ENCODE peak calls at places on chromosomes 2 and 18, in ten cellular contexts. One of them, this sample, is unnamed.

GRCh38 chr2:121390082-121390481 is 105.1 kb upstream of the TFCP2L1 start:
- DNase-seq in stimulated activated CD4-positive, alpha-beta T cell treated with anti-CD3 and anti-CD28 coated beads, Interleukin-1b, Interleukin-23, amount 100 ng/mL, for 48 hours: no peak
- DNase-seq in astrocyte of the spinal cord: no peak
- DNase-seq in T-helper 2 cell: no peak
- DNase-seq in GM10248: no peak
- DNase-seq in mucosa of gallbladder: no peak
- DNase-seq in kidney epithelial cell: no peak
- DNase-seq in central memory CD4-positive, alpha-beta T cell: no peak
- DNase-seq in OCI-LY7: no peak
- DNase-seq in HL-60: no peak
- DNase-seq in this sample: no peak

GRCh38 chr18:58785870-58786269 is 78.8 kb upstream of the ZNF532 start:
- DNase-seq in mucosa of gallbladder: no peak
- DNase-seq in kidney epithelial cell: no peak
- DNase-seq in HL-60: no peak
- DNase-seq in central memory CD4-positive, alpha-beta T cell: no peak
- DNase-seq in astrocyte of the spinal cord: no peak
- DNase-seq in stimulated activated CD4-positive, alpha-beta T cell treated with anti-CD3 and anti-CD28 coated beads, Interleukin-1b, Interleukin-23, amount 100 ng/mL, for 48 hours: no peak
- DNase-seq in T-helper 2 cell: no peak
- DNase-seq in OCI-LY7: no peak
- DNase-seq in GM10248: no peak
- DNase-seq in this sample: no peak

GRCh38 chr2:219087848-219088247 is 27.1 kb upstream of the IHH start:
- DNase-seq in mucosa of gallbladder: no peak
- DNase-seq in stimulated activated CD4-positive, alpha-beta T cell treated with anti-CD3 and anti-CD28 coated beads, Interleukin-1b, Interleukin-23, amount 100 ng/mL, for 48 hours: no peak
- DNase-seq in OCI-LY7: no peak
- DNase-seq in GM10248: no peak
- DNase-seq in T-helper 2 cell: no peak
- DNase-seq in kidney epithelial cell: no peak
- DNase-seq in HL-60: no peak
- DNase-seq in central memory CD4-positive, alpha-beta T cell: no peak
- DNase-seq in astrocyte of the spinal cord: no peak
- DNase-seq in this sample: no peak

GRCh38 chr2:177551989-177552413 is 159.4 kb downstream of the AGPS start:
- DNase-seq in kidney epithelial cell: no peak
- DNase-seq in OCI-LY7: peak
- DNase-seq in GM10248: no peak
- DNase-seq in HL-60: no peak
- DNase-seq in T-helper 2 cell: no peak
- DNase-seq in stimulated activated CD4-positive, alpha-beta T cell treated with anti-CD3 and anti-CD28 coated beads, Interleukin-1b, Interleukin-23, amount 100 ng/mL, for 48 hours: no peak
- DNase-seq in mucosa of gallbladder: peak
- DNase-seq in central memory CD4-positive, alpha-beta T cell: no peak
- DNase-seq in astrocyte of the spinal cord: no peak
- DNase-seq in this sample: no peak

GRCh38 chr2:207768891-207769596 is 662 bp downstream of the FZD5 start:
- DNase-seq in kidney epithelial cell: no peak
- DNase-seq in mucosa of gallbladder: peak
- DNase-seq in central memory CD4-positive, alpha-beta T cell: no peak
- DNase-seq in T-helper 2 cell: no peak
- DNase-seq in GM10248: peak
- DNase-seq in stimulated activated CD4-positive, alpha-beta T cell treated with anti-CD3 and anti-CD28 coated beads, Interleukin-1b, Interleukin-23, amount 100 ng/mL, for 48 hours: peak
- DNase-seq in astrocyte of the spinal cord: peak
- DNase-seq in OCI-LY7: no peak
- DNase-seq in HL-60: no peak
- DNase-seq in this sample: peak

GRCh38 chr2:144515694-144516416 is 4.1 kb downstream of the ZEB2 start:
- DNase-seq in HL-60: no peak
- DNase-seq in OCI-LY7: peak
- DNase-seq in stimulated activated CD4-positive, alpha-beta T cell treated with anti-CD3 and anti-CD28 coated beads, Interleukin-1b, Interleukin-23, amount 100 ng/mL, for 48 hours: peak
- DNase-seq in kidney epithelial cell: no peak
- DNase-seq in GM10248: no peak
- DNase-seq in T-helper 2 cell: no peak
- DNase-seq in astrocyte of the spinal cord: peak
- DNase-seq in mucosa of gallbladder: no peak
- DNase-seq in central memory CD4-positive, alpha-beta T cell: no peak
- DNase-seq in this sample: peak

GRCh38 chr18:23237524-23238151 is 102.4 kb downstream of the CABLES1 start:
- DNase-seq in GM10248: peak
- DNase-seq in T-helper 2 cell: no peak
- DNase-seq in mucosa of gallbladder: peak
- DNase-seq in kidney epithelial cell: no peak
- DNase-seq in HL-60: no peak
- DNase-seq in astrocyte of the spinal cord: peak
- DNase-seq in stimulated activated CD4-positive, alpha-beta T cell treated with anti-CD3 and anti-CD28 coated beads, Interleukin-1b, Interleukin-23, amount 100 ng/mL, for 48 hours: peak
- DNase-seq in OCI-LY7: peak
- DNase-seq in central memory CD4-positive, alpha-beta T cell: peak
- DNase-seq in this sample: peak

GRCh38 chr2:30300456-30301221 is 69.3 kb downstream of the LBH start:
- DNase-seq in HL-60: no peak
- DNase-seq in astrocyte of the spinal cord: peak
- DNase-seq in kidney epithelial cell: no peak
- DNase-seq in OCI-LY7: no peak
- DNase-seq in central memory CD4-positive, alpha-beta T cell: no peak
- DNase-seq in mucosa of gallbladder: peak
- DNase-seq in stimulated activated CD4-positive, alpha-beta T cell treated with anti-CD3 and anti-CD28 coated beads, Interleukin-1b, Interleukin-23, amount 100 ng/mL, for 48 hours: no peak
- DNase-seq in GM10248: no peak
- DNase-seq in T-helper 2 cell: no peak
- DNase-seq in this sample: peak

GRCh38 chr2:200159829-200160781 is 146.4 kb upstream of the SPATS2L start:
- DNase-seq in mucosa of gallbladder: no peak
- DNase-seq in stimulated activated CD4-positive, alpha-beta T cell treated with anti-CD3 and anti-CD28 coated beads, Interleukin-1b, Interleukin-23, amount 100 ng/mL, for 48 hours: no peak
- DNase-seq in astrocyte of the spinal cord: peak
- DNase-seq in OCI-LY7: no peak
- DNase-seq in central memory CD4-positive, alpha-beta T cell: no peak
- DNase-seq in T-helper 2 cell: no peak
- DNase-seq in GM10248: no peak
- DNase-seq in kidney epithelial cell: no peak
- DNase-seq in HL-60: no peak
- DNase-seq in this sample: peak

GRCh38 chr2:85368921-85369320 is 14.4 kb downstream of the ELMOD3 start:
- DNase-seq in central memory CD4-positive, alpha-beta T cell: no peak
- DNase-seq in mucosa of gallbladder: no peak
- DNase-seq in kidney epithelial cell: no peak
- DNase-seq in HL-60: no peak
- DNase-seq in OCI-LY7: no peak
- DNase-seq in GM10248: no peak
- DNase-seq in stimulated activated CD4-positive, alpha-beta T cell treated with anti-CD3 and anti-CD28 coated beads, Interleukin-1b, Interleukin-23, amount 100 ng/mL, for 48 hours: no peak
- DNase-seq in T-helper 2 cell: no peak
- DNase-seq in astrocyte of the spinal cord: no peak
- DNase-seq in this sample: no peak

GRCh38 chr2:120226296-120226695 is 3.1 kb upstream of the TMEM185B start:
- DNase-seq in kidney epithelial cell: no peak
- DNase-seq in stimulated activated CD4-positive, alpha-beta T cell treated with anti-CD3 and anti-CD28 coated beads, Interleukin-1b, Interleukin-23, amount 100 ng/mL, for 48 hours: no peak
- DNase-seq in astrocyte of the spinal cord: no peak
- DNase-seq in mucosa of gallbladder: no peak
- DNase-seq in GM10248: no peak
- DNase-seq in T-helper 2 cell: no peak
- DNase-seq in central memory CD4-positive, alpha-beta T cell: no peak
- DNase-seq in OCI-LY7: no peak
- DNase-seq in HL-60: no peak
- DNase-seq in this sample: no peak

GRCh38 chr2:949894-950626 is 589 bp upstream of the SNTG2 start:
- DNase-seq in stimulated activated CD4-positive, alpha-beta T cell treated with anti-CD3 and anti-CD28 coated beads, Interleukin-1b, Interleukin-23, amount 100 ng/mL, for 48 hours: no peak
- DNase-seq in OCI-LY7: no peak
- DNase-seq in GM10248: no peak
- DNase-seq in central memory CD4-positive, alpha-beta T cell: no peak
- DNase-seq in mucosa of gallbladder: no peak
- DNase-seq in HL-60: no peak
- DNase-seq in astrocyte of the spinal cord: no peak
- DNase-seq in kidney epithelial cell: no peak
- DNase-seq in T-helper 2 cell: no peak
- DNase-seq in this sample: no peak

GRCh38 chr2:235291464-235291863 is 202.4 kb upstream of the AGAP1 start:
- DNase-seq in kidney epithelial cell: no peak
- DNase-seq in OCI-LY7: no peak
- DNase-seq in GM10248: no peak
- DNase-seq in HL-60: no peak
- DNase-seq in stimulated activated CD4-positive, alpha-beta T cell treated with anti-CD3 and anti-CD28 coated beads, Interleukin-1b, Interleukin-23, amount 100 ng/mL, for 48 hours: no peak
- DNase-seq in mucosa of gallbladder: no peak
- DNase-seq in astrocyte of the spinal cord: no peak
- DNase-seq in central memory CD4-positive, alpha-beta T cell: no peak
- DNase-seq in T-helper 2 cell: no peak
- DNase-seq in this sample: no peak

GRCh38 chr2:172930871-172931255 is 144.8 kb upstream of the MAP3K20 start:
- DNase-seq in kidney epithelial cell: no peak
- DNase-seq in central memory CD4-positive, alpha-beta T cell: no peak
- DNase-seq in T-helper 2 cell: no peak
- DNase-seq in OCI-LY7: no peak
- DNase-seq in HL-60: no peak
- DNase-seq in mucosa of gallbladder: no peak
- DNase-seq in astrocyte of the spinal cord: no peak
- DNase-seq in stimulated activated CD4-positive, alpha-beta T cell treated with anti-CD3 and anti-CD28 coated beads, Interleukin-1b, Interleukin-23, amount 100 ng/mL, for 48 hours: no peak
- DNase-seq in GM10248: no peak
- DNase-seq in this sample: no peak

GRCh38 chr2:73227086-73227485 is 6.0 kb downstream of the PRADC1 start:
- DNase-seq in astrocyte of the spinal cord: no peak
- DNase-seq in OCI-LY7: no peak
- DNase-seq in kidney epithelial cell: no peak
- DNase-seq in T-helper 2 cell: no peak
- DNase-seq in GM10248: no peak
- DNase-seq in mucosa of gallbladder: no peak
- DNase-seq in central memory CD4-positive, alpha-beta T cell: no peak
- DNase-seq in stimulated activated CD4-positive, alpha-beta T cell treated with anti-CD3 and anti-CD28 coated beads, Interleukin-1b, Interleukin-23, amount 100 ng/mL, for 48 hours: no peak
- DNase-seq in HL-60: no peak
- DNase-seq in this sample: no peak

GRCh38 chr2:21256006-21256405 is 132.2 kb downstream of the TDRD15 start:
- DNase-seq in mucosa of gallbladder: peak
- DNase-seq in central memory CD4-positive, alpha-beta T cell: no peak
- DNase-seq in stimulated activated CD4-positive, alpha-beta T cell treated with anti-CD3 and anti-CD28 coated beads, Interleukin-1b, Interleukin-23, amount 100 ng/mL, for 48 hours: no peak
- DNase-seq in astrocyte of the spinal cord: peak
- DNase-seq in OCI-LY7: peak
- DNase-seq in T-helper 2 cell: no peak
- DNase-seq in GM10248: peak
- DNase-seq in HL-60: peak
- DNase-seq in kidney epithelial cell: peak
- DNase-seq in this sample: no peak

GRCh38 chr2:75320893-75321292 is 121.6 kb upstream of the TACR1 start:
- DNase-seq in HL-60: no peak
- DNase-seq in astrocyte of the spinal cord: no peak
- DNase-seq in T-helper 2 cell: no peak
- DNase-seq in OCI-LY7: no peak
- DNase-seq in kidney epithelial cell: no peak
- DNase-seq in mucosa of gallbladder: no peak
- DNase-seq in stimulated activated CD4-positive, alpha-beta T cell treated with anti-CD3 and anti-CD28 coated beads, Interleukin-1b, Interleukin-23, amount 100 ng/mL, for 48 hours: no peak
- DNase-seq in GM10248: no peak
- DNase-seq in central memory CD4-positive, alpha-beta T cell: no peak
- DNase-seq in this sample: no peak

GRCh38 chr2:227460079-227460485 is 11.9 kb upstream of the AGFG1 start:
- DNase-seq in central memory CD4-positive, alpha-beta T cell: peak
- DNase-seq in stimulated activated CD4-positive, alpha-beta T cell treated with anti-CD3 and anti-CD28 coated beads, Interleukin-1b, Interleukin-23, amount 100 ng/mL, for 48 hours: peak
- DNase-seq in OCI-LY7: no peak
- DNase-seq in mucosa of gallbladder: no peak
- DNase-seq in astrocyte of the spinal cord: peak
- DNase-seq in kidney epithelial cell: no peak
- DNase-seq in HL-60: no peak
- DNase-seq in GM10248: peak
- DNase-seq in T-helper 2 cell: peak
- DNase-seq in this sample: peak

GRCh38 chr2:189548686-189549439 is 31.7 kb downstream of the SLC40A1 start:
- DNase-seq in astrocyte of the spinal cord: peak
- DNase-seq in HL-60: no peak
- DNase-seq in GM10248: no peak
- DNase-seq in mucosa of gallbladder: no peak
- DNase-seq in T-helper 2 cell: no peak
- DNase-seq in stimulated activated CD4-positive, alpha-beta T cell treated with anti-CD3 and anti-CD28 coated beads, Interleukin-1b, Interleukin-23, amount 100 ng/mL, for 48 hours: no peak
- DNase-seq in central memory CD4-positive, alpha-beta T cell: no peak
- DNase-seq in kidney epithelial cell: no peak
- DNase-seq in OCI-LY7: no peak
- DNase-seq in this sample: peak

GRCh38 chr18:1361931-1362330 is 457.3 kb downstream of the ADCYAP1 start:
- DNase-seq in astrocyte of the spinal cord: no peak
- DNase-seq in mucosa of gallbladder: no peak
- DNase-seq in OCI-LY7: no peak
- DNase-seq in GM10248: no peak
- DNase-seq in HL-60: no peak
- DNase-seq in kidney epithelial cell: no peak
- DNase-seq in stimulated activated CD4-positive, alpha-beta T cell treated with anti-CD3 and anti-CD28 coated beads, Interleukin-1b, Interleukin-23, amount 100 ng/mL, for 48 hours: no peak
- DNase-seq in central memory CD4-positive, alpha-beta T cell: no peak
- DNase-seq in T-helper 2 cell: no peak
- DNase-seq in this sample: no peak

GRCh38 chr2:79723830-79724229 is 211.0 kb downstream of the CTNNA2 start:
- DNase-seq in T-helper 2 cell: no peak
- DNase-seq in astrocyte of the spinal cord: peak
- DNase-seq in mucosa of gallbladder: no peak
- DNase-seq in kidney epithelial cell: peak
- DNase-seq in HL-60: no peak
- DNase-seq in OCI-LY7: no peak
- DNase-seq in central memory CD4-positive, alpha-beta T cell: no peak
- DNase-seq in GM10248: no peak
- DNase-seq in stimulated activated CD4-positive, alpha-beta T cell treated with anti-CD3 and anti-CD28 coated beads, Interleukin-1b, Interleukin-23, amount 100 ng/mL, for 48 hours: no peak
- DNase-seq in this sample: peak

GRCh38 chr2:44686561-44686960 is 254.9 kb upstream of the SIX3 start:
- DNase-seq in central memory CD4-positive, alpha-beta T cell: no peak
- DNase-seq in GM10248: no peak
- DNase-seq in astrocyte of the spinal cord: peak
- DNase-seq in kidney epithelial cell: peak
- DNase-seq in OCI-LY7: no peak
- DNase-seq in stimulated activated CD4-positive, alpha-beta T cell treated with anti-CD3 and anti-CD28 coated beads, Interleukin-1b, Interleukin-23, amount 100 ng/mL, for 48 hours: no peak
- DNase-seq in mucosa of gallbladder: no peak
- DNase-seq in T-helper 2 cell: no peak
- DNase-seq in HL-60: no peak
- DNase-seq in this sample: no peak

GRCh38 chr2:71071681-71072398 is 3.4 kb downstream of the NAGK start:
- DNase-seq in kidney epithelial cell: no peak
- DNase-seq in HL-60: peak
- DNase-seq in stimulated activated CD4-positive, alpha-beta T cell treated with anti-CD3 and anti-CD28 coated beads, Interleukin-1b, Interleukin-23, amount 100 ng/mL, for 48 hours: peak
- DNase-seq in T-helper 2 cell: peak
- DNase-seq in central memory CD4-positive, alpha-beta T cell: peak
- DNase-seq in OCI-LY7: peak
- DNase-seq in mucosa of gallbladder: peak
- DNase-seq in GM10248: peak
- DNase-seq in astrocyte of the spinal cord: no peak
- DNase-seq in this sample: no peak

GRCh38 chr2:64750817-64751285 is 97.1 kb upstream of the SERTAD2 start:
- DNase-seq in T-helper 2 cell: peak
- DNase-seq in GM10248: peak
- DNase-seq in central memory CD4-positive, alpha-beta T cell: peak
- DNase-seq in astrocyte of the spinal cord: peak
- DNase-seq in HL-60: peak
- DNase-seq in stimulated activated CD4-positive, alpha-beta T cell treated with anti-CD3 and anti-CD28 coated beads, Interleukin-1b, Interleukin-23, amount 100 ng/mL, for 48 hours: peak
- DNase-seq in kidney epithelial cell: peak
- DNase-seq in OCI-LY7: peak
- DNase-seq in mucosa of gallbladder: peak
- DNase-seq in this sample: peak

GRCh38 chr2:120729410-120730052 is 6.1 kb upstream of the GLI2 start:
- DNase-seq in central memory CD4-positive, alpha-beta T cell: no peak
- DNase-seq in OCI-LY7: no peak
- DNase-seq in astrocyte of the spinal cord: peak
- DNase-seq in stimulated activated CD4-positive, alpha-beta T cell treated with anti-CD3 and anti-CD28 coated beads, Interleukin-1b, Interleukin-23, amount 100 ng/mL, for 48 hours: no peak
- DNase-seq in HL-60: no peak
- DNase-seq in T-helper 2 cell: no peak
- DNase-seq in kidney epithelial cell: no peak
- DNase-seq in mucosa of gallbladder: no peak
- DNase-seq in GM10248: no peak
- DNase-seq in this sample: peak

GRCh38 chr2:3237501-3237889 is 140.1 kb downstream of the EIPR1 start:
- DNase-seq in astrocyte of the spinal cord: no peak
- DNase-seq in central memory CD4-positive, alpha-beta T cell: no peak
- DNase-seq in stimulated activated CD4-positive, alpha-beta T cell treated with anti-CD3 and anti-CD28 coated beads, Interleukin-1b, Interleukin-23, amount 100 ng/mL, for 48 hours: no peak
- DNase-seq in T-helper 2 cell: no peak
- DNase-seq in HL-60: no peak
- DNase-seq in OCI-LY7: no peak
- DNase-seq in kidney epithelial cell: no peak
- DNase-seq in GM10248: no peak
- DNase-seq in mucosa of gallbladder: no peak
- DNase-seq in this sample: no peak

GRCh38 chr2:143150287-143150686 is 21.1 kb downstream of the ARHGAP15 start:
- DNase-seq in central memory CD4-positive, alpha-beta T cell: no peak
- DNase-seq in T-helper 2 cell: no peak
- DNase-seq in kidney epithelial cell: no peak
- DNase-seq in GM10248: no peak
- DNase-seq in HL-60: no peak
- DNase-seq in stimulated activated CD4-positive, alpha-beta T cell treated with anti-CD3 and anti-CD28 coated beads, Interleukin-1b, Interleukin-23, amount 100 ng/mL, for 48 hours: no peak
- DNase-seq in OCI-LY7: peak
- DNase-seq in astrocyte of the spinal cord: no peak
- DNase-seq in mucosa of gallbladder: no peak
- DNase-seq in this sample: no peak

GRCh38 chr2:109582928-109583895 is 30.6 kb downstream of the SEPTIN10 start:
- DNase-seq in OCI-LY7: no peak
- DNase-seq in stimulated activated CD4-positive, alpha-beta T cell treated with anti-CD3 and anti-CD28 coated beads, Interleukin-1b, Interleukin-23, amount 100 ng/mL, for 48 hours: no peak
- DNase-seq in mucosa of gallbladder: no peak
- DNase-seq in HL-60: no peak
- DNase-seq in T-helper 2 cell: no peak
- DNase-seq in GM10248: no peak
- DNase-seq in central memory CD4-positive, alpha-beta T cell: no peak
- DNase-seq in kidney epithelial cell: no peak
- DNase-seq in astrocyte of the spinal cord: no peak
- DNase-seq in this sample: peak

This sample was measured in mesenchymal stem cell.